ENCODE peak calls at places on chromosomes 13 and 19, in seven cellular contexts. S is heart right ventricle; D is body of pancreas; Z is fibroblast of lung; J is IMR-90; O is CD8-positive, alpha-beta memory T cell; T is psoas muscle. L is an unnamed sample. For H3K9me3, the result is how much of the 10 kb centered on the place peaks cover.

GRCh38 chr19:50419580-50420035 is 870 bp downstream of the SPIB start:
- DNase-seq in O (no peak), D (no peak), J (no peak), Z (no peak), S (no peak), T (peak), L (no peak)

GRCh38 chr13:23960566-23961156 is 63.4 kb upstream of the C1QTNF9B start:
- DNase-seq in T (no peak), Z (peak), J (peak), O (no peak), S (no peak), D (no peak), L (no peak)

GRCh38 chr19:34397853-34398252 is 6.3 kb upstream of the PDCD2L start:
- DNase-seq in O (no peak), D (no peak), Z (no peak), J (no peak), S (no peak), T (no peak), L (no peak)

GRCh38 chr13:41905600-41906254 is 55.2 kb downstream of the VWA8 start:
- DNase-seq in O (no peak), T (no peak), S (no peak), D (no peak), Z (peak), J (peak), L (no peak)

GRCh38 chr19:44649578-44650145 is 6.0 kb downstream of the PVR start:
- DNase-seq in J (no peak), D (peak), Z (no peak), T (no peak), S (peak), O (no peak), L (no peak)

GRCh38 chr19:6761053-6761676 is 6.1 kb downstream of the SH2D3A start:
- DNase-seq in T (no peak), D (no peak), J (no peak), Z (no peak), O (no peak), S (no peak), L (no peak)

GRCh38 chr13:54965881-54966280 is 1937.3 kb downstream of the OLFM4 start:
- DNase-seq in Z (peak), O (no peak), D (no peak), T (no peak), J (no peak), S (no peak), L (no peak)

GRCh38 chr13:75368167-75368566 is 113.8 kb downstream of the TBC1D4 start:
- DNase-seq in J (peak), D (no peak), T (no peak), S (no peak), Z (peak), O (no peak), L (peak)

GRCh38 chr19:18672606-18673337 is 10.7 kb upstream of the CRTC1 start:
- DNase-seq in T (peak), Z (peak), D (no peak), O (no peak), S (no peak), J (peak), L (no peak)

GRCh38 chr19:49335784-49336481 is 727 bp downstream of the CD37 start:
- DNase-seq in O (no peak), T (no peak), S (no peak), J (no peak), Z (no peak), D (no peak), L (no peak)

GRCh38 chr13:77310579-77311279 is 16.2 kb downstream of the MYCBP2 start:
- DNase-seq in J (no peak), O (no peak), T (no peak), Z (no peak), D (no peak), S (no peak), L (no peak)

GRCh38 chr19:5335593-5335992 is 5.0 kb downstream of the PTPRS start:
- DNase-seq in O (no peak), Z (no peak), T (no peak), J (no peak), S (no peak), D (no peak), L (no peak)

GRCh38 chr13:27830010-27830409 is 37.7 kb downstream of the GSX1 start:
- DNase-seq in Z (peak), S (peak), J (no peak), T (peak), D (peak), O (peak), L (peak)

GRCh38 chr13:87677334-87678234 is 6.4 kb downstream of the SLITRK5 start:
- DNase-seq in T (no peak), Z (no peak), J (no peak), S (no peak), O (no peak), D (peak), L (no peak)

GRCh38 chr19:35618857-35619256 is 6.3 kb downstream of the HAUS5 start:
- DNase-seq in S (no peak), J (no peak), Z (no peak), T (no peak), D (no peak), O (no peak), L (no peak)

GRCh38 chr13:68304287-68304893 is 1074.3 kb upstream of the PCDH9 start:
- DNase-seq in O (no peak), T (no peak), D (no peak), Z (peak), S (no peak), J (no peak), L (no peak)

GRCh38 chr13:106104281-106104901 is 431.1 kb downstream of the EFNB2 start:
- DNase-seq in D (no peak), Z (peak), J (peak), O (no peak), S (no peak), T (no peak), L (no peak)

GRCh38 chr19:56107626-56108351 is 13.3 kb downstream of the ZNF787 start:
- DNase-seq in O (no peak), J (no peak), D (peak), S (peak), T (no peak), Z (no peak), L (no peak)

GRCh38 chr19:17058236-17058635 is 17.0 kb downstream of the HAUS8 start:
- DNase-seq in J (peak), O (no peak), D (no peak), T (no peak), Z (no peak), S (no peak), L (no peak)

GRCh38 chr19:41050426-41050825 is 37.8 kb upstream of the CYP2A13 start:
- DNase-seq in J (no peak), Z (no peak), D (no peak), T (no peak), O (no peak), S (no peak), L (no peak)

GRCh38 chr19:7874080-7874856 is at the start of gene PRR36:
- DNase-seq in D (peak), O (no peak), J (no peak), Z (no peak), T (no peak), S (no peak), L (no peak)

GRCh38 chr13:49810825-49811526 is 18.5 kb upstream of the KPNA3 start:
- DNase-seq in O (no peak), J (peak), Z (peak), T (no peak), S (no peak), D (no peak), L (no peak)

GRCh38 chr19:55344444-55344843 is 4.8 kb downstream of the KMT5C start:
- DNase-seq in S (no peak), O (no peak), T (no peak), J (no peak), Z (peak), D (no peak), L (no peak)

GRCh38 chr19:2477732-2478191 is 1.8 kb downstream of the GADD45B start:
- DNase-seq in T (peak), S (no peak), D (no peak), J (peak), Z (peak), O (no peak), L (no peak)

GRCh38 chr19:29640231-29640630 is 25.0 kb upstream of the PLEKHF1 start:
- DNase-seq in T (no peak), O (no peak), J (no peak), Z (no peak), D (no peak), S (no peak), L (no peak)

GRCh38 chr13:92044351-92044750 is 645.9 kb downstream of the GPC5 start:
- DNase-seq in S (no peak), O (no peak), J (no peak), Z (no peak), T (no peak), D (peak), L (no peak)

GRCh38 chr19:850221-850978 is 1.7 kb upstream of the ELANE start:
- DNase-seq in Z (peak), S (peak), O (no peak), D (peak), J (peak), T (peak), L (peak)

GRCh38 chr13:77868717-77869116 is 49.9 kb downstream of the EDNRB start:
- DNase-seq in O (no peak), T (no peak), D (no peak), Z (peak), J (peak), S (no peak), L (no peak)

GRCh38 chr13:48431431-48431830 is 18.5 kb upstream of the LPAR6 start:
- DNase-seq in O (no peak), S (no peak), T (no peak), D (no peak), Z (peak), J (no peak), L (no peak)

GRCh38 chr19:22609630-22610029 is 24.5 kb upstream of the ZNF492 start:
- DNase-seq in O (no peak), Z (no peak), T (no peak), D (no peak), J (no peak), S (no peak), L (no peak)

GRCh38 chr19:22606954-22607652 is 27.0 kb upstream of the ZNF492 start:
- DNase-seq in J (no peak), Z (no peak), O (no peak), S (no peak), T (no peak), D (no peak), L (no peak)

GRCh38 chr19:22607653-22608430 is 26.3 kb upstream of the ZNF492 start:
- DNase-seq in Z (no peak), S (no peak), J (no peak), D (no peak), O (no peak), T (no peak), L (no peak)

GRCh38 chr19:22610121-22610520 is 24.0 kb upstream of the ZNF492 start:
- DNase-seq in O (no peak), J (no peak), S (no peak), Z (no peak), T (no peak), D (no peak), L (no peak)

DNA sequence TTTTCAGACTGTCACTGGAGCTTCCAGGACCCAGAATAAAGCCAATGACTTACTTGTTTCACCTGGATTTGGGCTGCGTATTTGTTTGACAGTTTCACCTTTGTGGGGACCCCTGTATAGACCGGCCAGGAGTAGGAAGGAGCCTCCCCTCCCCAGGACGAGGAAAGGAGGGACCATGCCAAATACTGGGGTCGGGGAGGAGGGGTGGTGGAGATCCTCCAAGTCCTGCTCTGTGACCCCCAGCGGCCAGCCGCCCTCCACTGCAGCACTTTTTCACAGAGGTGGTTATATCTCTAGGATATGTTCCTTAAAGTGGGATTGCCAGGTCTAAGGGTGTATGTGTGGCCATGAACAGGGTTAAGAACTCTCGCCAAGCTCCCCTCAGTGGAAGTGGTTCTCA is 25.7 kb upstream of the ZNF492 start:
- DNase-seq in S (no peak), O (no peak), D (no peak), T (no peak), Z (no peak), J (no peak), L (no peak)
- H3K9me3 ChIP-seq in S (under half), O (under half), D (under half), T (under half), Z (under half), J (half or more), L (under half)

DNA sequence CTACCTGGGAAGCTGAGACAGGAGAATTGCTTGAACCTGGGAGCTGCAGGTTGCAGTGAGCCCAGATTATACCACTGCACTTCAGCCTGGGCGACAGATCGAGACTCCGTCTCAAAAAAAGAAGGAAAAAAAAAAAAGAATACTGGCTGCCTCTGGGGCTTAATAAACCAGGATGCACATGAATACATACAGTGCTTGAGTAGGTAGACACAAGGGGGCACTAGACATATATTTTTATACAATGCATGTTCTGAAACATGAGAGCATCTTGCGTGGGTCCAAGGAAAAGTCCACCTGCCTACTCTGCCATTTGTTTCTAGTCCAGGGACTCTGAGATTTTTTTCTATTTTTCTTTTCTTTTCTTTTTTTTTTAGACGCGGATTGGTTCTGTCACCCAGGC is 31.2 kb downstream of the KEAP1 start:
- DNase-seq in T (no peak), D (no peak), S (no peak), J (peak), Z (peak), O (no peak), L (no peak)
- H3K9me3 ChIP-seq in T (under half), D (under half), S (under half), J (under half), Z (under half), O (under half), L (under half)

DNA sequence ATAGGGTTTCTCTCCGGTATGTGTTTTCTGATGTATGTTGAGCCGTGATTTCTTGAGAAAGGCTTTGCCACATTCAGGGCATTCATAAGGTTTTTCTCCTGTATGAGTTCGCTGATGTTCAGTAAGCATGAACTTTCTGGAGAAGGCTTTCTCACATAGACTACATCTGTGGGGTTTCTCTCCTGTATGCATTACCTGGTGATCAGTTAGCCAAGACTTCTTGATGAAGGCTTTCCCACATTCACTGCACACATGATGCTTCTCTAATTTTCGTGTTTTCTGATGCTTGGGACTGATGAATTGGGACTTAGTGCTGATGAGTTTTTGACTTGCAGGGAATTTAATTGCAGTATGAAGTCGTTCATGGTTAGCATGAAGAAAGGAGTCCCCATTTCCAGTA is 21.1 kb downstream of the ZNF350 start:
- DNase-seq in O (no peak), S (no peak), J (no peak), D (no peak), Z (no peak), T (no peak), L (no peak)
- H3K9me3 ChIP-seq in O (half or more), S (under half), J (half or more), D (under half), Z (under half), T (half or more), L (half or more)

GRCh38 chr19:19711306-19711933 is 21.5 kb downstream of the ZNF14 start:
- DNase-seq in Z (no peak), O (no peak), T (no peak), S (no peak), J (no peak), D (no peak), L (no peak)

GRCh38 chr19:19711934-19712828 is 20.7 kb downstream of the ZNF14 start:
- DNase-seq in Z (no peak), T (no peak), D (no peak), O (no peak), J (no peak), S (no peak), L (no peak)

GRCh38 chr19:19704836-19705235 is 28.1 kb downstream of the ZNF14 start:
- DNase-seq in D (no peak), J (no peak), O (no peak), T (no peak), S (no peak), Z (no peak), L (no peak)

GRCh38 chr19:19710506-19710905 is 22.4 kb downstream of the ZNF14 start:
- DNase-seq in J (no peak), O (no peak), S (no peak), T (no peak), Z (no peak), D (no peak), L (no peak)
- H3K9me3 ChIP-seq in J (half or more), O (half or more), S (under half), T (half or more), Z (under half), D (under half), L (half or more)

DNA sequence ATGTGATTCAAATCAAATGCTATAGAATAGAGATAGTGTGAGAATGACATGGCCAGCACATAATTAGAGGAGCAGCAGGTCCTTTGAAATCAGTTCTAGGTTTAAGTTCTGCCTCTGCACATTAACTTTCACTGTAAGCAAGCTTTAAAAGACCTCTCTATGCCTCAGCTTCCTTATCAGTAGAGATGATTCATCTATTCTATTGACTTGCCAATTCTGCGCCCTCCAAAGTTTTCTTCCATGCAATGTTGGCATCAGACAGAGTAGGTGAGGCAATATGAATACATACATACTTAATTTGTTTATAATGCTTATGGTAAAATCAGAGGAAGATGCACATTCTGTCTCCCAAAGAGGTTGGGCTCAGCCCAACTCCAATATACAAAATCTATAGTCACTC is 525.5 kb downstream of the RFC3 start:
- DNase-seq in O (no peak), T (no peak), Z (peak), J (no peak), D (no peak), S (no peak), L (no peak)
- H3K9me3 ChIP-seq in O (under half), T (under half), Z (under half), J (under half), D (under half), S (under half), L (under half)

DNA sequence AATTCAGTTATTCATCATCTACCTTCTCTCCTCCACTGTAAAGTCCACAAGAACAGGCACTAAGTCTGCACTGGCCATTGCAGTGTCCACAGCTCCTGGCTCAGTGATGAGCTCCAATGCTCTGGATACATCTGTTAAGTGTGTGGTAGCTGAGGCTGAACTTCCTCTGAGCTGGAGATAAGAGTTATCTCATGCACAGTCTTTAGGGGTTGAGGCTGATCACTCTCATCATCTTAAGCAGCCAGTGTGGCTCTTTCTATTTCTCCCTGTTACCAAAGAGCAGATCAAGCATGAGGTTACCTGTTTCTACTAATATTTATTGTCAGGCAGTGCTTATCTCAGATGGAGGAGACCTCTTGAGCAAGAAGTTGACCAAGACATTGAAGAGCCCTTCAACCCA is 6.6 kb upstream of the OR10H2 start:
- DNase-seq in O (no peak), T (no peak), Z (no peak), J (no peak), S (no peak), D (no peak), L (no peak)
- H3K9me3 ChIP-seq in O (under half), T (under half), Z (under half), J (under half), S (under half), D (under half), L (under half)

GRCh38 chr13:79724348-79725103 is 243.6 kb downstream of the NDFIP2 start:
- DNase-seq in O (no peak), T (no peak), S (no peak), Z (peak), D (peak), J (no peak), L (no peak)
- H3K9me3 ChIP-seq in O (under half), T (under half), S (under half), Z (under half), D (under half), J (under half), L (under half)

GRCh38 chr13:80447747-80448146 is 106.8 kb upstream of the SPRY2 start:
- DNase-seq in Z (no peak), O (no peak), J (no peak), T (no peak), D (no peak), S (no peak), L (no peak)

GRCh38 chr13:80448725-80449124 is 107.8 kb upstream of the SPRY2 start:
- DNase-seq in D (no peak), O (no peak), Z (no peak), J (no peak), T (no peak), S (no peak), L (no peak)

GRCh38 chr13:80454245-80454644 is 113.3 kb upstream of the SPRY2 start:
- DNase-seq in O (no peak), S (no peak), D (no peak), J (peak), T (no peak), Z (peak), L (no peak)

DNA sequence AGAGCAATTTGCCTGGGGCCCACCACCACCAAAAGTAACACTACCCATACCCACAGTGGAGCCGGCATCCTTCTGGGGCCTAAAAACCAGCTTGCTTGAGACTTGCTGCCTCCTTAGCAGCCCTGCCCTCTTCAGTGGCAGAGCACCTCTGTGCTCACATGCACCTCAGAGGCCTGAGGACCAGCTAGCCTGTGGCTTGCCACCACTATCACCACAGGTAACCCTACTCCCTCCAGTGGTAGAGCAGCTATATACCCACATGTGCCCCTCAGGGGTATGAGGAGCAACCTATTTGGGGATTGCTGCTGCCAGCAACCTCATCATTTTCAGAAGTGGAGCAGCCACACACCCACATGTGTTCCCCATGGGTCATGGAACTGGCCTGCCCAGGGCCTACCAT is 111.4 kb upstream of the SPRY2 start:
- DNase-seq in T (no peak), O (no peak), J (no peak), D (no peak), S (no peak), Z (no peak), L (no peak)
- H3K9me3 ChIP-seq in T (under half), O (under half), J (under half), D (under half), S (under half), Z (under half), L (under half)